ENCODE peak calls at places on chromosome 6, in six cellular contexts. S is activated B cell treated with CpG ODN at 0.5 μM for 24 hours; B is hepatic stellate cell; O is activated gamma-delta T cell treated with Interleukin-2 at 50 U/mL for 16 hours; D is PC-9; C is stimulated activated CD4-positive, alpha-beta T cell treated with anti-CD3 and anti-CD28 coated beads, Interleukin-15, amount 100 ng/mL, for 1 hour. J is an unnamed sample.

GRCh38 chr6:17705428-17705777 is 1.3 kb downstream of the NUP153 start:
- DNase-seq in S (no peak), B (peak), O (no peak), D (peak), C (no peak), J (peak)

GRCh38 chr6:106520711-106521367 is 108.5 kb downstream of the RTN4IP1 start:
- DNase-seq in S (peak), B (no peak), O (peak), D (no peak), C (peak), J (no peak)

GRCh38 chr6:132190815-132191175 is 210.5 kb downstream of the MOXD1 start:
- DNase-seq in S (no peak), B (no peak), O (no peak), D (no peak), C (no peak), J (no peak)

GRCh38 chr6:39452746-39453145 is 130.2 kb upstream of the KCNK16 start:
- DNase-seq in S (no peak), B (no peak), O (no peak), D (no peak), C (no peak), J (no peak)

GRCh38 chr6:31079656-31080261 is 32.6 kb downstream of the C6orf15 start:
- DNase-seq in S (peak), B (peak), O (peak), D (peak), C (peak), J (peak)

GRCh38 chr6:4403828-4404227 is 268.5 kb upstream of the ECI2 start:
- DNase-seq in S (no peak), B (no peak), O (no peak), D (no peak), C (no peak), J (no peak)

GRCh38 chr6:3230275-3231212 is 3.1 kb upstream of the TUBB2B start:
- DNase-seq in S (no peak), B (no peak), O (no peak), D (no peak), C (no peak), J (peak)

GRCh38 chr6:144343736-144344428 is 58.7 kb downstream of the UTRN start:
- DNase-seq in S (no peak), B (no peak), O (no peak), D (no peak), C (no peak), J (no peak)

GRCh38 chr6:12578097-12578496 is 138.5 kb upstream of the PHACTR1 start:
- DNase-seq in S (no peak), B (no peak), O (no peak), D (no peak), C (no peak), J (peak)

GRCh38 chr6:88823998-88824397 is 139.4 kb downstream of the RNGTT start:
- DNase-seq in S (no peak), B (peak), O (no peak), D (no peak), C (no peak), J (peak)